ENCODE peak calls at places on chromosomes 1 and 21, in six cellular contexts. Y is retina; C is psoas muscle; U is fibroblast of mammary gland; B is activated CD8-positive, alpha-beta memory T cell treated with anti-CD3 and anti-CD28 coated beads, Interleukin-2, amount 10 ng/mL, durations not matched to agents 7 days and 5 days; H is AG04450. S is an unnamed sample.

GRCh38 chr1:185880779-185881333 is 146.7 kb downstream of the HMCN1 start:
- DNase-seq in Y (peak), C (no peak), U (no peak), B (no peak), H (no peak), S (no peak)

GRCh38 chr1:213176341-213176740 is 125.3 kb downstream of the RPS6KC1 start:
- DNase-seq in Y (no peak), C (no peak), U (no peak), B (no peak), H (no peak), S (no peak)

GRCh38 chr21:38646213-38646837 is 148.0 kb upstream of the ERG start:
- DNase-seq in Y (no peak), C (no peak), U (peak), B (no peak), H (no peak), S (no peak)

GRCh38 chr1:33420870-33421775 is 9.8 kb downstream of the PHC2 start:
- DNase-seq in Y (no peak), C (no peak), U (peak), B (no peak), H (no peak), S (no peak)

GRCh38 chr21:35021546-35021945 is 27.6 kb downstream of the RUNX1 start:
- DNase-seq in Y (no peak), C (no peak), U (no peak), B (no peak), H (no peak), S (no peak)

GRCh38 chr1:46735708-46736324 is 16.9 kb upstream of the EFCAB14 start:
- DNase-seq in Y (no peak), C (no peak), U (peak), B (no peak), H (peak), S (peak)

GRCh38 chr1:29394521-29394921 is 158.2 kb downstream of the PTPRU start:
- DNase-seq in Y (no peak), C (no peak), U (no peak), B (peak), H (no peak), S (no peak)

GRCh38 chr1:158334601-158335292 is 3.4 kb upstream of the CD1B start:
- DNase-seq in Y (no peak), C (no peak), U (no peak), B (no peak), H (no peak), S (no peak)

GRCh38 chr1:159172599-159173291 is 1.3 kb downstream of the CADM3 start:
- DNase-seq in Y (peak), C (peak), U (peak), B (no peak), H (no peak), S (no peak)

GRCh38 chr1:167563579-167564246 is 10.2 kb upstream of the CREG1 start:
- DNase-seq in Y (no peak), C (no peak), U (no peak), B (no peak), H (no peak), S (no peak)

S was measured in GM19239.